ENCODE peak calls at places on chromosomes 2 and 18, in five cellular contexts. One of them, this sample, is unnamed. For H3K27me3 and H3K36me3, the result is how much of the 10 kb centered on the place peaks cover.

GRCh38 chr18:9814431-9814830 is 71.3 kb upstream of the TXNDC2 start:
- DNase-seq in left ventricle myocardium inferior: no peak
- DNase-seq in small intestine: no peak
- DNase-seq in NT2/D1: no peak
- DNase-seq in upper lobe of right lung: no peak
- DNase-seq in this sample: no peak

GRCh38 chr2:45353879-45354278 is 257.2 kb downstream of the SRBD1 start:
- DNase-seq in small intestine: no peak
- DNase-seq in left ventricle myocardium inferior: no peak
- DNase-seq in upper lobe of right lung: no peak
- DNase-seq in NT2/D1: no peak
- DNase-seq in this sample: no peak

GRCh38 chr18:77305676-77306075 is 56.0 kb downstream of the GALR1 start:
- DNase-seq in small intestine: no peak
- DNase-seq in left ventricle myocardium inferior: no peak
- DNase-seq in upper lobe of right lung: no peak
- DNase-seq in NT2/D1: no peak
- DNase-seq in this sample: no peak

GRCh38 chr2:96907405-96908041 is 37.6 kb upstream of the SEMA4C start:
- DNase-seq in NT2/D1: peak
- DNase-seq in upper lobe of right lung: no peak
- DNase-seq in small intestine: no peak
- DNase-seq in left ventricle myocardium inferior: peak
- DNase-seq in this sample: peak

GRCh38 chr2:207227062-207227748 is 61.5 kb upstream of the KLF7 start:
- DNase-seq in upper lobe of right lung: peak
- DNase-seq in left ventricle myocardium inferior: peak
- DNase-seq in NT2/D1: peak
- DNase-seq in small intestine: no peak
- DNase-seq in this sample: peak

GRCh38 chr2:55138546-55139288 is 88.5 kb upstream of the RTN4 start:
- DNase-seq in small intestine: no peak
- DNase-seq in NT2/D1: no peak
- DNase-seq in upper lobe of right lung: no peak
- DNase-seq in left ventricle myocardium inferior: no peak
- DNase-seq in this sample: no peak

GRCh38 chr2:69755862-69756467 is 14.0 kb downstream of the ANXA4 start:
- DNase-seq in small intestine: peak
- DNase-seq in NT2/D1: no peak
- DNase-seq in left ventricle myocardium inferior: no peak
- DNase-seq in upper lobe of right lung: no peak
- DNase-seq in this sample: no peak

GRCh38 chr2:179622635-179623034 is 238.8 kb downstream of the ZNF385B start:
- DNase-seq in NT2/D1: no peak
- DNase-seq in upper lobe of right lung: no peak
- DNase-seq in left ventricle myocardium inferior: peak
- DNase-seq in small intestine: no peak
- DNase-seq in this sample: no peak

GRCh38 chr2:201264472-201265173 is 4.3 kb downstream of the CASP8 start:
- DNase-seq in small intestine: no peak
- DNase-seq in left ventricle myocardium inferior: no peak
- DNase-seq in upper lobe of right lung: no peak
- DNase-seq in NT2/D1: no peak
- DNase-seq in this sample: no peak

GRCh38 chr2:237191693-237192076 is 106.0 kb downstream of the COPS8 start:
- DNase-seq in upper lobe of right lung: no peak
- DNase-seq in left ventricle myocardium inferior: no peak
- DNase-seq in small intestine: no peak
- DNase-seq in NT2/D1: no peak
- DNase-seq in this sample: peak

GRCh38 chr2:66561645-66562336 is 126.9 kb downstream of the MEIS1 start:
- DNase-seq in left ventricle myocardium inferior: no peak
- DNase-seq in small intestine: no peak
- DNase-seq in upper lobe of right lung: no peak
- DNase-seq in NT2/D1: no peak
- DNase-seq in this sample: peak

GRCh38 chr2:64838817-64839216 is 150.4 kb upstream of the SLC1A4 start:
- DNase-seq in NT2/D1: no peak
- DNase-seq in left ventricle myocardium inferior: no peak
- DNase-seq in upper lobe of right lung: peak
- DNase-seq in small intestine: no peak
- DNase-seq in this sample: no peak

DNA sequence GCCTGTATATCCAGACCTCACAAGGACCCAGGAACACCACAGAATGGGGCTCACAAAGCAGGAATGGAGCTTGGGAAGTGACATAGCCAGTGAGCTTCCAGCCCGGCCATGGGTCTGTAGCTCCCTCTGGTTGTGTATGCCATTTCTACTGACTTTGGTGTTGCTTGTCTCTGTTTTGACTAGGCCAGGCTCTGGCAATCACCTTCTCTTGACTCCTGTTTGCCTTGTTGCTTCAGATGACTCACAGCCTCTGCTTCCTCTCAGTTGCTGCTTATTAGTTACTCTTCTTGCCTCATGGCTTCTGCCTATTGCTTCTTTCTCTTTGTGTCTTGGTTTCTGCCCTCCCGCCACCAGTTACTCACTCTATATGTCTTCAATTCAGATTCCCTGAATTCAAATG is 15.8 kb upstream of the IER3IP1 start:
- DNase-seq in NT2/D1: no peak
- DNase-seq in left ventricle myocardium inferior: no peak
- DNase-seq in small intestine: no peak
- DNase-seq in upper lobe of right lung: no peak
- DNase-seq in this sample: no peak
- H3K27me3 ChIP-seq in NT2/D1: under half
- H3K27me3 ChIP-seq in left ventricle myocardium inferior: under half
- H3K27me3 ChIP-seq in small intestine: under half
- H3K27me3 ChIP-seq in upper lobe of right lung: under half
- H3K27me3 ChIP-seq in this sample: under half

DNA sequence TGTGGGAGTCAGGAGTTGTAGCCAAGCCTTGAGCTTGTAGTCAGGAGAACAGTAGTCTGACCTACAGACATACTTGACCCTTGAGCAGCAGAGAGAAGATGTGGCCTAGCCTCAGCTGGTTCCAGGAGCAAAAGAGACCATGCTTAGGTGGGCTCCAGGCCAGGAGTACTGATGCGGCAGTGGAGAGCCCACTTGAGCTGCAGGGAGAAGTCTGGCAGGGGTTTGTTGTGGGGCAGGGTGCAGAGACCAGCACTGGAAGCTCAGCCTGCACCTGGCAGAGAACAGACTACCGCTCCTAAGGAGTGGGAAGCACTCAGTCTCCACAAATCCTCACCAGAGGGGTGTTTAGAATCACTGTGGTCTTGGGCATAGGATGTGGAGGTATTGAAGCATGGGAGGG is 197.9 kb downstream of the TPGS2 start:
- DNase-seq in NT2/D1: no peak
- DNase-seq in left ventricle myocardium inferior: peak
- DNase-seq in upper lobe of right lung: no peak
- DNase-seq in small intestine: no peak
- DNase-seq in this sample: no peak
- H3K36me3 ChIP-seq in NT2/D1: under half
- H3K36me3 ChIP-seq in left ventricle myocardium inferior: under half
- H3K36me3 ChIP-seq in upper lobe of right lung: under half
- H3K36me3 ChIP-seq in small intestine: under half
- H3K36me3 ChIP-seq in this sample: under half

GRCh38 chr2:210376618-210377175 is 61.7 kb upstream of the MYL1 start:
- DNase-seq in upper lobe of right lung: no peak
- DNase-seq in NT2/D1: no peak
- DNase-seq in left ventricle myocardium inferior: no peak
- DNase-seq in small intestine: no peak
- DNase-seq in this sample: no peak
- H3K27me3 ChIP-seq in upper lobe of right lung: under half
- H3K27me3 ChIP-seq in NT2/D1: under half
- H3K27me3 ChIP-seq in left ventricle myocardium inferior: under half
- H3K27me3 ChIP-seq in small intestine: under half
- H3K27me3 ChIP-seq in this sample: under half

GRCh38 chr18:58865009-58865345 is 300 bp downstream of the ZNF532 start:
- DNase-seq in left ventricle myocardium inferior: no peak
- DNase-seq in NT2/D1: no peak
- DNase-seq in upper lobe of right lung: no peak
- DNase-seq in small intestine: no peak
- DNase-seq in this sample: no peak
- H3K36me3 ChIP-seq in left ventricle myocardium inferior: under half
- H3K36me3 ChIP-seq in NT2/D1: under half
- H3K36me3 ChIP-seq in upper lobe of right lung: under half
- H3K36me3 ChIP-seq in small intestine: under half
- H3K36me3 ChIP-seq in this sample: under half

GRCh38 chr2:100542418-100542817 is 20.4 kb upstream of the PDCL3 start:
- DNase-seq in left ventricle myocardium inferior: no peak
- DNase-seq in NT2/D1: no peak
- DNase-seq in small intestine: no peak
- DNase-seq in upper lobe of right lung: no peak
- DNase-seq in this sample: no peak

GRCh38 chr2:100541404-100541803 is 21.4 kb upstream of the PDCL3 start:
- DNase-seq in NT2/D1: no peak
- DNase-seq in upper lobe of right lung: no peak
- DNase-seq in small intestine: no peak
- DNase-seq in left ventricle myocardium inferior: no peak
- DNase-seq in this sample: no peak

GRCh38 chr2:100535850-100536249 is 26.9 kb upstream of the PDCL3 start:
- DNase-seq in small intestine: no peak
- DNase-seq in NT2/D1: no peak
- DNase-seq in left ventricle myocardium inferior: no peak
- DNase-seq in upper lobe of right lung: no peak
- DNase-seq in this sample: no peak

GRCh38 chr2:100537918-100538317 is 24.9 kb upstream of the PDCL3 start:
- DNase-seq in small intestine: no peak
- DNase-seq in left ventricle myocardium inferior: no peak
- DNase-seq in NT2/D1: peak
- DNase-seq in upper lobe of right lung: no peak
- DNase-seq in this sample: no peak

DNA sequence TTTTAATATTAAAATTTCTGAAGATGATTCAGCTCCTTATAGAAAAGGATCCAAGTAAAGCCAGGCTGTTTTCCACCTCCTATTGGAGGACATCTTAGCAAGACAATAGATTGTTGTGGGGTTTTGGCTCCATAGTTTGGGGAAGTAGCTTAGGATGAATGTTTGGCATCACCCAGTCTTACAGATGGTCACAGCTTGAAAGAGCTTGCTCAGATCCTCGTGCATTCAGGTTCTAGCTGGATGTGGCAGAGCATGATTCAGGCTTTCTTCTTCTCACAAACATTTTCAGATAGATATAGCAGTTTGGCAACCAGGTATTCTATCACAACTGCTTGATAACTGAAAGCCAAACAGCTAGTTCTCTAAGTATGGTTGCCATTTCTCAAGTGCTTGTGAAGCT is 23.6 kb upstream of the PDCL3 start:
- DNase-seq in left ventricle myocardium inferior: no peak
- DNase-seq in upper lobe of right lung: no peak
- DNase-seq in small intestine: no peak
- DNase-seq in NT2/D1: no peak
- DNase-seq in this sample: no peak
- H3K27me3 ChIP-seq in left ventricle myocardium inferior: under half
- H3K27me3 ChIP-seq in upper lobe of right lung: under half
- H3K27me3 ChIP-seq in small intestine: under half
- H3K27me3 ChIP-seq in NT2/D1: under half
- H3K27me3 ChIP-seq in this sample: under half

GRCh38 chr18:46050268-46050667 is 21.8 kb downstream of the PSTPIP2 start:
- DNase-seq in small intestine: no peak
- DNase-seq in left ventricle myocardium inferior: no peak
- DNase-seq in upper lobe of right lung: no peak
- DNase-seq in NT2/D1: no peak
- DNase-seq in this sample: no peak
- H3K36me3 ChIP-seq in small intestine: under half
- H3K36me3 ChIP-seq in left ventricle myocardium inferior: under half
- H3K36me3 ChIP-seq in upper lobe of right lung: under half
- H3K36me3 ChIP-seq in NT2/D1: under half
- H3K36me3 ChIP-seq in this sample: under half

GRCh38 chr2:218999021-218999880 is 6.0 kb upstream of the CRYBA2 start:
- DNase-seq in small intestine: no peak
- DNase-seq in upper lobe of right lung: no peak
- DNase-seq in left ventricle myocardium inferior: no peak
- DNase-seq in NT2/D1: no peak
- DNase-seq in this sample: peak

GRCh38 chr2:219001100-219001576 is 7.9 kb upstream of the CRYBA2 start:
- DNase-seq in small intestine: no peak
- DNase-seq in NT2/D1: no peak
- DNase-seq in upper lobe of right lung: no peak
- DNase-seq in left ventricle myocardium inferior: no peak
- DNase-seq in this sample: no peak

GRCh38 chr2:219000569-219000960 is 7.3 kb upstream of the CRYBA2 start:
- DNase-seq in NT2/D1: no peak
- DNase-seq in upper lobe of right lung: no peak
- DNase-seq in left ventricle myocardium inferior: no peak
- DNase-seq in small intestine: no peak
- DNase-seq in this sample: no peak

GRCh38 chr2:218998414-218999002 is 5.3 kb upstream of the CRYBA2 start:
- DNase-seq in left ventricle myocardium inferior: no peak
- DNase-seq in small intestine: no peak
- DNase-seq in upper lobe of right lung: no peak
- DNase-seq in NT2/D1: no peak
- DNase-seq in this sample: no peak

DNA sequence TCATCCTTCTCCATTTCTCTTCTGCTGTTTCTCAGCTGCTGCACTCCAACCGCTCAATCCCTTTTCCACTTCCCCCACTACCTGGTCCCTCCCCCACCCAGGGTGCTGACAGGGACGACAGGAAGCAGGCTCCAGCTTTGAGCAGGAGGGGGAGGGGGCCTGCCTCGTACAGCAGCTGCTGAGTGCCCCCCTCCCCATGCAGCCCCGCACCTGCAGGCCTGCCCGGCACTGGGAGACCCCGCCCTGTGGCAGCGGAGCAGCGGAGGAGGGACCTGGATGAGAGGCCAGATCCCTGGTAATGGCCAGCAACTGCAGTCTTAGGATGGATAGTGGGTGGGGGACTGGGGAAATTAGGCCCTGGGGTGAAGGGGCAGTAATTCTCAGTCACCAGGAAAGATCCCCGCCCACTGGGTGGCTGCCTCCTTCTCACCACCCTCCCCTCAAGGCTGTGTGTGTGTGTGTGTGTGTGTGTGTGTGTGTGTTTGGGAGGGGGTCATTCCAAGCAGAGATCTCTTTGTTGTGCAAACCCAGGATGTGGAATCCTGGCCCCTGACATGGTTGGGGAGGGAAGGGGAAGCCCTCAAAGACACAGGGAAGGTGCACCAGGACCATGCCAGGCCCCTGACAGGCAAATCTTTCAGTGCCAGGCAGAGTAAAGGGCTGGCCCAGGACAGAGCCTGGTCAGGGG is 6.8 kb upstream of the CRYBA2 start:
- DNase-seq in small intestine: no peak
- DNase-seq in NT2/D1: no peak
- DNase-seq in upper lobe of right lung: no peak
- DNase-seq in left ventricle myocardium inferior: no peak
- DNase-seq in this sample: peak
- H3K27me3 ChIP-seq in small intestine: under half
- H3K27me3 ChIP-seq in NT2/D1: half or more
- H3K27me3 ChIP-seq in upper lobe of right lung: half or more
- H3K27me3 ChIP-seq in left ventricle myocardium inferior: half or more
- H3K27me3 ChIP-seq in this sample: half or more

GRCh38 chr2:197121255-197121654 is 189.3 kb downstream of the ANKRD44 start:
- DNase-seq in upper lobe of right lung: no peak
- DNase-seq in NT2/D1: no peak
- DNase-seq in small intestine: no peak
- DNase-seq in left ventricle myocardium inferior: no peak
- DNase-seq in this sample: no peak
- H3K36me3 ChIP-seq in upper lobe of right lung: under half
- H3K36me3 ChIP-seq in NT2/D1: under half
- H3K36me3 ChIP-seq in small intestine: under half
- H3K36me3 ChIP-seq in left ventricle myocardium inferior: under half
- H3K36me3 ChIP-seq in this sample: under half